ENCODE peak calls at places on chromosomes 12 and 14, in six cellular contexts. V, E, Y, M, I and U are unnamed samples. For H3K4me1, the result is how much of the 10 kb centered on the place peaks cover.

GRCh38 chr12:6724409-6724797 is 557 bp downstream of the COPS7A start:
- DNase-seq in M (no peak), Y (no peak), V (no peak), I (peak), E (no peak), U (peak)

GRCh38 chr14:101022916-101023435 is 119.5 kb upstream of the RTL1 start:
- DNase-seq in V (no peak), M (no peak), E (no peak), Y (no peak), I (no peak), U (peak)

GRCh38 chr12:30719060-30719459 is 23.4 kb upstream of the IPO8 start:
- DNase-seq in V (no peak), Y (no peak), E (no peak), I (no peak), M (no peak), U (no peak)

GRCh38 chr12:40224439-40225291 is at the start of gene LRRK2:
- DNase-seq in M (peak), V (peak), I (no peak), E (peak), Y (peak), U (peak)

GRCh38 chr12:2793561-2793960 is 1.2 kb upstream of the FKBP4 start:
- DNase-seq in V (no peak), Y (no peak), E (no peak), I (no peak), M (no peak), U (no peak)

GRCh38 chr14:70416717-70417349 is at the start of gene SYNJ2BP:
- DNase-seq in E (peak), M (peak), I (peak), Y (peak), V (peak), U (peak)

GRCh38 chr12:94134226-94134795 is 14.1 kb upstream of the PLXNC1 start:
- DNase-seq in V (no peak), Y (no peak), I (peak), M (no peak), E (no peak), U (peak)

GRCh38 chr12:401235-402126 is at the start of gene CCDC77:
- DNase-seq in M (peak), V (no peak), I (peak), E (peak), Y (peak), U (peak)

GRCh38 chr14:63922696-63923421 is 70.1 kb downstream of the SYNE2 start:
- DNase-seq in I (no peak), E (no peak), M (no peak), V (no peak), Y (no peak), U (no peak)

GRCh38 chr12:100652488-100652887 is 79.0 kb downstream of the GAS2L3 start:
- DNase-seq in I (no peak), M (no peak), V (no peak), E (no peak), Y (no peak), U (no peak)

GRCh38 chr12:96503971-96504370 is 14.6 kb downstream of the CFAP54 start:
- DNase-seq in I (no peak), M (no peak), V (no peak), Y (no peak), E (no peak), U (no peak)

GRCh38 chr12:87383705-87384104 is 645.5 kb downstream of the C12orf50 start:
- DNase-seq in Y (no peak), I (no peak), E (no peak), M (no peak), V (no peak), U (no peak)

GRCh38 chr14:100486025-100486828 is 101.0 kb downstream of the BEGAIN start:
- DNase-seq in I (peak), Y (peak), V (no peak), E (peak), M (peak), U (peak)

GRCh38 chr12:52084491-52085231 is 5.2 kb downstream of the SMIM41 start:
- DNase-seq in Y (no peak), V (no peak), I (no peak), E (no peak), M (no peak), U (no peak)

GRCh38 chr14:35456261-35456660 is 51.7 kb upstream of the NFKBIA start:
- DNase-seq in E (no peak), I (no peak), M (no peak), Y (no peak), V (no peak), U (no peak)

GRCh38 chr14:105864116-105864515 is 337.7 kb downstream of the TMEM121 start:
- DNase-seq in M (no peak), I (no peak), Y (no peak), E (no peak), V (no peak), U (no peak)

GRCh38 chr12:93807354-93807753 is 130.2 kb downstream of the CRADD start:
- DNase-seq in V (no peak), I (no peak), E (no peak), Y (no peak), M (no peak), U (no peak)

GRCh38 chr14:31934767-31935266 is 142.3 kb upstream of the ARHGAP5 start:
- DNase-seq in I (no peak), Y (no peak), V (no peak), E (no peak), M (peak), U (peak)

GRCh38 chr12:97837401-97837800 is 374.8 kb downstream of the RMST start:
- DNase-seq in M (peak), E (no peak), Y (no peak), V (no peak), I (no peak), U (no peak)

GRCh38 chr12:46224401-46224800 is 44.4 kb downstream of the SLC38A1 start:
- DNase-seq in Y (no peak), V (no peak), E (no peak), I (no peak), M (peak), U (no peak)

GRCh38 chr12:57754411-57755193 is at the start of gene MARCHF9:
- DNase-seq in V (peak), Y (peak), M (peak), I (peak), E (no peak), U (peak)

GRCh38 chr14:72666610-72667009 is 227.3 kb downstream of the DPF3 start:
- DNase-seq in E (no peak), M (no peak), I (no peak), V (no peak), Y (no peak), U (no peak)

GRCh38 chr12:121915841-121916321 is 2.5 kb upstream of the CFAP251 start:
- DNase-seq in E (peak), I (no peak), Y (no peak), V (no peak), M (no peak), U (no peak)

GRCh38 chr12:48927261-48927660 is 2.0 kb upstream of the FKBP11 start:
- DNase-seq in V (no peak), Y (no peak), I (no peak), M (no peak), E (no peak), U (no peak)

GRCh38 chr14:75217508-75218206 is 41.2 kb upstream of the TMED10 start:
- DNase-seq in V (no peak), I (no peak), E (no peak), Y (no peak), M (no peak), U (no peak)

GRCh38 chr12:88011755-88012154 is 17.4 kb downstream of the C12orf50 start:
- DNase-seq in E (no peak), I (no peak), M (no peak), V (no peak), Y (no peak), U (no peak)

GRCh38 chr14:93954900-93955891 is 21.2 kb downstream of the ASB2 start:
- DNase-seq in M (no peak), E (no peak), Y (no peak), V (peak), I (peak), U (no peak)

GRCh38 chr14:96904201-96904600 is 107.0 kb downstream of the VRK1 start:
- DNase-seq in Y (no peak), E (no peak), I (no peak), M (no peak), V (no peak), U (no peak)

GRCh38 chr14:75234173-75234855 is 44.3 kb upstream of the FOS start:
- DNase-seq in E (no peak), I (no peak), Y (peak), M (peak), V (no peak), U (no peak)

GRCh38 chr14:68774771-68775613 is 17.9 kb downstream of the ZFP36L1 start:
- DNase-seq in I (no peak), V (no peak), E (no peak), Y (no peak), M (no peak), U (no peak)

GRCh38 chr14:77303417-77304156 is 17.1 kb downstream of the POMT2 start:
- DNase-seq in E (no peak), M (no peak), Y (no peak), V (no peak), I (no peak), U (no peak)

GRCh38 chr12:59181378-59181777 is 261.1 kb upstream of the LRIG3 start:
- DNase-seq in M (no peak), V (no peak), I (no peak), E (no peak), Y (no peak), U (no peak)

GRCh38 chr14:58680698-58681097 is 42.9 kb downstream of the DACT1 start:
- DNase-seq in M (no peak), Y (no peak), I (no peak), V (no peak), E (no peak), U (no peak)

GRCh38 chr14:58677525-58677924 is 39.8 kb downstream of the DACT1 start:
- DNase-seq in E (no peak), M (no peak), V (no peak), Y (no peak), I (no peak), U (no peak)

GRCh38 chr14:58673722-58674121 is 36.0 kb downstream of the DACT1 start:
- DNase-seq in I (no peak), E (no peak), V (no peak), M (no peak), Y (no peak), U (no peak)

DNA sequence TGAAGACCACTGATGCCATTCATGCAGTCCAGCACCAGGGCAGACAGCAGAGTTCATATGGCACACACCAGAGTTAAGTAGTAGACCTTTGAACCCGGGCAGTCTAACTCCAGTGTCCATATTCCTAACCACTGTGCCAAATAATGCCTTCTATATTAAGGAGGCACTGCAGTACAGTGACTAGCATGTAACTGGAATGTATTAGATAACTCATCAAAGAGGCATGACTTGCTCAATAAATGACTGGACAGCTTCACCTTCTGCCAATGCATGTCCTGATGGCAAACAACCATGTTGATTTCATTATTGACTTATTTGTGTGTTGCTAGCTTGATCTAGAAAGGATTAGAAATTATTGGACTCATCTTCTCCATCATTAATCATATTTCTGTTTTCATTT is 40.2 kb downstream of the DACT1 start:
- DNase-seq in I (no peak), V (no peak), E (no peak), M (no peak), Y (no peak), U (no peak)
- H3K4me3 ChIP-seq in I (no peak), V (no peak), E (no peak), M (no peak), Y (no peak), U (no peak)

GRCh38 chr14:22556021-22556989 is 32.7 kb downstream of the DAD1 start:
- DNase-seq in M (peak), I (peak), E (no peak), Y (peak), V (peak), U (no peak)

GRCh38 chr14:22554706-22555572 is 34.1 kb downstream of the DAD1 start:
- DNase-seq in M (no peak), V (no peak), I (no peak), Y (no peak), E (no peak), U (no peak)

GRCh38 chr14:22556990-22557623 is 31.9 kb downstream of the DAD1 start:
- DNase-seq in E (peak), M (peak), I (peak), Y (peak), V (no peak), U (peak)

GRCh38 chr14:22553445-22553844 is 35.6 kb downstream of the DAD1 start:
- DNase-seq in I (no peak), Y (no peak), M (no peak), V (no peak), E (no peak), U (no peak)

DNA sequence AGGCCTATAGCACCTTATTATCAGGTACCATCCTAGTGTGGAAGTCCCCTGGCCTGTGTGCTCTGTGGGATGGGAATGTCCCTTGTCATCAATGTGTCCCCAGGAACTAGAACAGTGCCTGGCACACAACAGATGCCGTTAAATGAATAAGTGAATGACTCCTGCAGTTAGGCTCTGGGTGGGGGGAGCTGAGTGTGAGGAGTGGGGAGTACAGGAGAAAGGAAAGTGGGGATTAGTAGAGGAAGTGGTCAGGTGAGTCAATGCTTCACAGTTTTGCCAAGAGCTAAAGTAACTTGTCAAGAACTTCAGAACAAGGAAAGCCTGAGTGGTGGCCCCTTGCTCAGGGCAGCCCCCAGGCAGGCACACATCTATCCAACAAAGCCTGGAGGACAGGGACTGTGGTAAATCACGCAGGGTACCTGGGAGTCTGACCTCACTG is 33.4 kb downstream of the DAD1 start:
- DNase-seq in M (no peak), E (no peak), V (no peak), Y (no peak), I (peak), U (no peak)
- H3K4me1 ChIP-seq in M (under half), E (under half), V (under half), Y (half or more), I (half or more), U (under half)

DNA sequence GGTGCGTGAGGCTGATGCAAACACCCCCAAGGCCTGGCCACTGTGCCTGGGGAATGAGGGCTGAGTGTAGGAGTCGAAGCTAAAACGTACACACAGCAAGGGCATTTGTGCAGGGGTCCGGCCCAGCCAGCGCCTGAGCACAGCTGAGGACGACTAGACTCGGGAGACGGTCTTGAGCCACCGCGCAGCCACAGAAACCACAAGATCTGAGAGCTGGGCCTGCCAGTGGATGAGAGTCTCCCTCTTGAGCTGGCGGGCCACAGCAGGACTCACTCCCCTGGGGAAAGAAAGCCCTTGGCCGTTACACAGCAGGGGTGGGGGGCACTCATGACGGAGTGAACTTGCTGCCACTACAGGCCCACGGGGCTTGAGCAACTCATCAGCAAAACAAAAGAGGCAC is 23.0 kb downstream of the STX2 start:
- DNase-seq in I (no peak), M (no peak), V (no peak), Y (no peak), E (no peak), U (peak)
- H3K4me3 ChIP-seq in I (no peak), M (no peak), V (no peak), Y (no peak), E (no peak), U (no peak)

GRCh38 chr14:59075503-59075902 is 113.0 kb upstream of the DAAM1 start:
- DNase-seq in V (no peak), E (no peak), Y (no peak), M (no peak), I (no peak), U (no peak)
- H3K4me1 ChIP-seq in V (under half), E (under half), Y (under half), M (under half), I (under half), U (under half)

GRCh38 chr12:116559330-116560080 is at the start of gene MAP1LC3B2:
- DNase-seq in V (peak), I (peak), M (peak), Y (no peak), E (no peak), U (no peak)
- H3K4me3 ChIP-seq in V (peak), I (peak), M (no peak), Y (no peak), E (no peak), U (no peak)

GRCh38 chr12:109996483-109996853 is 300 bp upstream of the GIT2 start:
- DNase-seq in M (no peak), E (no peak), V (no peak), Y (no peak), I (no peak), U (no peak)
- H3K4me1 ChIP-seq in M (under half), E (under half), V (under half), Y (half or more), I (under half), U (under half)

GRCh38 chr12:62724947-62725447 is 210.0 kb downstream of the PPM1H start:
- DNase-seq in I (no peak), V (no peak), Y (no peak), M (no peak), E (peak), U (no peak)
- H3K4me3 ChIP-seq in I (no peak), V (no peak), Y (no peak), M (no peak), E (no peak), U (no peak)

GRCh38 chr14:50001999-50002925 is 109.4 kb downstream of the ARF6 start:
- DNase-seq in I (peak), Y (peak), M (no peak), E (no peak), V (no peak), U (no peak)
- H3K4me1 ChIP-seq in I (half or more), Y (half or more), M (under half), E (under half), V (half or more), U (under half)

DNA sequence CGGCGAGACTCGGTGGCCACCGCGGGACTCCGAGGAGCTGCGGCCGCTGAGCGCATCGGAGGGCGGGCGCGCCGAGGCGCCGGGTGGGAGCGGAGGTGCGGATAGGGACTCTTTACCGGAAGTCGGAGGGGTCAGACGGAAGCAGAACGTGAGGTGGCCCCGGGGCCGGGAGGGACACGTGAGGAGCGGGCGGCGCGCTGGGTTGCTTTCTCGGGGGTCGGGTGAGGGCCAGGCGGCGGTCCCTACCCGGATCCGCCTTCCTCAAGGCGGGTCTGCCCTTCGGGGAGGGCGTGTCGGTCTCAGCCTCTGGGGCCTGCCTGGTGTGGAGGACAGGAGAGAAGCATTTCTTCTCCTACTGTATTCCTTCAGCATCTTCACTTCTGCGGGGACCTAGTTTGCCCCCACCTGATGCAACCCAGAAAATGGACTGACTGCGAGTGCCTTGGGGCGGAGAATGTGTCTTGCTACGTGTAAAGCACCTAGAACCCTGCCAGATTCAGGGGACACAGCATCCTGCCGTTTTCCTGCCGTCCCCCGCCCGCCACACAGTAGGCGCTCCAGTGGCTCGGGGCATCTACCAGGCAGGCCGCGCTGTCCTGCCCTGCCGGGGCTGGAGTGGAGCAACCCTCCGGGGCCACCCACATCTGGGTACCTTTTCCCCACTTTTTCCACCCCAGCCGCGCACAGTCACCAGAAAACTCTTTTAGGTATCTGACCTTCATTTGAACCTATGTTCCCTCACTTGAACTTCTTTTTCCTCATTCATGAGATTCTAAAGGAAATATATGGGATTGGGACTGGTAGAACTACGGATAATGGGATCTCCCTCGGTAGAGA is 562 bp upstream of the ATXN2 start:
- DNase-seq in I (peak), M (peak), E (peak), Y (peak), V (peak), U (peak)
- H3K4me3 ChIP-seq in I (peak), M (peak), E (peak), Y (peak), V (peak), U (peak)

GRCh38 chr14:99195602-99196309 is 76.2 kb downstream of the BCL11B start:
- DNase-seq in I (no peak), V (no peak), Y (no peak), M (no peak), E (no peak), U (no peak)

GRCh38 chr14:99194736-99195135 is 77.3 kb downstream of the BCL11B start:
- DNase-seq in I (no peak), V (no peak), M (no peak), E (no peak), Y (no peak), U (no peak)

GRCh38 chr14:99196310-99196650 is 75.7 kb downstream of the BCL11B start:
- DNase-seq in M (no peak), Y (no peak), I (no peak), E (no peak), V (no peak), U (no peak)

GRCh38 chr14:99192823-99193222 is 79.2 kb downstream of the BCL11B start:
- DNase-seq in M (no peak), E (no peak), V (no peak), Y (no peak), I (no peak), U (no peak)

DNA sequence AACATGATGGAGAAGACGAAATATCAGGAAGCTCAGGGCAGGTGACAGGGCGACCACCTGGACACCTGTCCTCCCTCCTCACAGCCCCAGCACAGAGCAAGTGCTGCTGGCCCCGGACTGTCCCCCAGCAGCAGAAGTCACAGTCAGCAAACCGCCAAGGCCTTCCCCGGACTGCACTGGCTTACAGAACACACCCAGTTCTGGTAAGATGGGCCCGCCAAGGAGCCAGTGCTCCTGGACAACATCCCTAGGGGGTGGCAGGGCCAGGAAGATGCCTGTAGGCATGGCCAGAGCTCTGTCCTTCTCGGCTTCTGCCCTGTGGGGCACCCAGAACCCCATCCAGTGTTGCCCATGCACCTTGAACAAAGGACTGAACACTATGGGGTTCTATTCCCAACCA is 77.9 kb downstream of the BCL11B start:
- DNase-seq in V (no peak), M (no peak), I (no peak), E (no peak), Y (no peak), U (no peak)
- H3K4me1 ChIP-seq in V (under half), M (under half), I (half or more), E (under half), Y (under half), U (under half)